ENCODE peak calls at places on chromosomes 13 and 19, in five cellular contexts. One of them, this sample, is unnamed.

GRCh38 chr13:21033866-21034601 is 27.4 kb downstream of the LATS2 start:
- DNase-seq in anterior cingulate cortex: no peak
- DNase-seq in psoas muscle: no peak
- DNase-seq in foreskin melanocyte: peak; percentile 75
- DNase-seq in epithelial cell of prostate: peak; percentile 68
- DNase-seq in this sample: no peak

GRCh38 chr13:41178040-41178439 is 16.3 kb downstream of the KBTBD7 start:
- DNase-seq in psoas muscle: no peak
- DNase-seq in epithelial cell of prostate: no peak
- DNase-seq in anterior cingulate cortex: no peak
- DNase-seq in foreskin melanocyte: no peak
- DNase-seq in this sample: no peak

GRCh38 chr19:51394045-51394836 is 3.9 kb upstream of the C19orf84 start:
- DNase-seq in anterior cingulate cortex: peak; percentile 75
- DNase-seq in epithelial cell of prostate: peak; percentile 93
- DNase-seq in foreskin melanocyte: peak; percentile 100
- DNase-seq in psoas muscle: peak; percentile 92
- DNase-seq in this sample: peak; percentile 93

GRCh38 chr13:92739306-92739818 is 487.2 kb upstream of the GPC6 start:
- DNase-seq in anterior cingulate cortex: no peak
- DNase-seq in epithelial cell of prostate: no peak
- DNase-seq in foreskin melanocyte: no peak
- DNase-seq in psoas muscle: no peak
- DNase-seq in this sample: no peak

GRCh38 chr13:90641884-90642283 is 705.6 kb upstream of the MIR17HG start:
- DNase-seq in anterior cingulate cortex: no peak
- DNase-seq in foreskin melanocyte: no peak
- DNase-seq in epithelial cell of prostate: no peak
- DNase-seq in psoas muscle: no peak
- DNase-seq in this sample: no peak

GRCh38 chr19:17997969-17998826 is 9.8 kb upstream of the ARRDC2 start:
- DNase-seq in psoas muscle: peak; percentile 57
- DNase-seq in foreskin melanocyte: no peak
- DNase-seq in epithelial cell of prostate: no peak
- DNase-seq in anterior cingulate cortex: no peak
- DNase-seq in this sample: no peak

GRCh38 chr19:49599378-49600298 is 8.7 kb downstream of the PRR12 start:
- DNase-seq in psoas muscle: no peak
- DNase-seq in anterior cingulate cortex: no peak
- DNase-seq in foreskin melanocyte: no peak
- DNase-seq in epithelial cell of prostate: no peak
- DNase-seq in this sample: no peak

GRCh38 chr19:37902668-37903067 is 3.7 kb downstream of the WDR87 start:
- DNase-seq in anterior cingulate cortex: peak; percentile 45
- DNase-seq in foreskin melanocyte: peak; percentile 41
- DNase-seq in psoas muscle: peak; percentile 82
- DNase-seq in epithelial cell of prostate: no peak
- DNase-seq in this sample: peak; percentile 89

GRCh38 chr19:46839752-46840151 is 10.9 kb downstream of the AP2S1 start:
- DNase-seq in anterior cingulate cortex: no peak
- DNase-seq in psoas muscle: no peak
- DNase-seq in epithelial cell of prostate: no peak
- DNase-seq in foreskin melanocyte: no peak
- DNase-seq in this sample: no peak

GRCh38 chr13:35157143-35157755 is 215.2 kb downstream of the NBEA start:
- DNase-seq in psoas muscle: no peak
- DNase-seq in anterior cingulate cortex: no peak
- DNase-seq in foreskin melanocyte: peak; percentile 44
- DNase-seq in epithelial cell of prostate: no peak
- DNase-seq in this sample: no peak

GRCh38 chr19:15378529-15379082 is 981 bp downstream of the AKAP8 start:
- DNase-seq in foreskin melanocyte: peak; percentile 37
- DNase-seq in psoas muscle: peak; percentile 71
- DNase-seq in epithelial cell of prostate: no peak
- DNase-seq in anterior cingulate cortex: no peak
- DNase-seq in this sample: no peak

GRCh38 chr13:28394422-28394821 is 100.5 kb downstream of the FLT1 start:
- DNase-seq in foreskin melanocyte: no peak
- DNase-seq in anterior cingulate cortex: no peak
- DNase-seq in epithelial cell of prostate: peak; percentile 16
- DNase-seq in psoas muscle: no peak
- DNase-seq in this sample: no peak

GRCh38 chr13:71378992-71379905 is 487.8 kb downstream of the DACH1 start:
- DNase-seq in anterior cingulate cortex: no peak
- DNase-seq in foreskin melanocyte: no peak
- DNase-seq in epithelial cell of prostate: peak; percentile 14
- DNase-seq in psoas muscle: no peak
- DNase-seq in this sample: no peak

GRCh38 chr13:73179906-73180305 is 121.1 kb downstream of the KLF5 start:
- DNase-seq in epithelial cell of prostate: no peak
- DNase-seq in foreskin melanocyte: no peak
- DNase-seq in psoas muscle: no peak
- DNase-seq in anterior cingulate cortex: no peak
- DNase-seq in this sample: no peak

GRCh38 chr13:31485183-31485582 is 254.1 kb upstream of the RXFP2 start:
- DNase-seq in foreskin melanocyte: no peak
- DNase-seq in epithelial cell of prostate: no peak
- DNase-seq in psoas muscle: no peak
- DNase-seq in anterior cingulate cortex: no peak
- DNase-seq in this sample: no peak

GRCh38 chr13:31440132-31440531 is 240.4 kb downstream of the B3GLCT start:
- DNase-seq in anterior cingulate cortex: no peak
- DNase-seq in foreskin melanocyte: no peak
- DNase-seq in epithelial cell of prostate: no peak
- DNase-seq in psoas muscle: no peak
- DNase-seq in this sample: no peak

GRCh38 chr13:52447354-52447753 is 3.1 kb downstream of the VPS36 start:
- DNase-seq in anterior cingulate cortex: no peak
- DNase-seq in epithelial cell of prostate: no peak
- DNase-seq in foreskin melanocyte: no peak
- DNase-seq in psoas muscle: no peak
- DNase-seq in this sample: no peak

GRCh38 chr13:20363604-20364003 is 131.5 kb upstream of the GJB6 start:
- DNase-seq in foreskin melanocyte: peak; percentile 10
- DNase-seq in psoas muscle: no peak
- DNase-seq in anterior cingulate cortex: no peak
- DNase-seq in epithelial cell of prostate: no peak
- DNase-seq in this sample: no peak

This sample was measured in sciatic nerve.